ENCODE peak calls at places on chromosomes 16 and 17, in seven cellular contexts. M is HFF-Myc, C is tibial nerve, W is astrocyte of the cerebellum, G is kidney, E is A549, V is psoas muscle. J is an unnamed sample.

GRCh38 chr17:44627513-44627912 is 28.8 kb upstream of the MEIOC start:
- DNase-seq in M (no peak), C (no peak), W (no peak), G (no peak), E (no peak), V (no peak), J (no peak)

GRCh38 chr16:22664561-22664997 is 149.4 kb upstream of the HS3ST2 start:
- DNase-seq in M (no peak), C (no peak), W (no peak), G (no peak), E (no peak), V (no peak), J (no peak)

GRCh38 chr17:80790981-80791742 is 200.5 kb upstream of the CHMP6 start:
- DNase-seq in M (no peak), C (no peak), W (no peak), G (no peak), E (no peak), V (no peak), J (no peak)

GRCh38 chr17:28513476-28513875 is 7.3 kb downstream of the FOXN1 start:
- DNase-seq in M (no peak), C (no peak), W (no peak), G (no peak), E (no peak), V (no peak), J (no peak)

GRCh38 chr16:73505178-73505968 is 457.4 kb upstream of the ZFHX3 start:
- DNase-seq in M (no peak), C (no peak), W (no peak), G (no peak), E (no peak), V (no peak), J (no peak)

GRCh38 chr16:27455700-27456099 is 53.7 kb downstream of the IL21R start:
- DNase-seq in M (no peak), C (no peak), W (no peak), G (peak; percentile 48), E (no peak), V (no peak), J (no peak)

GRCh38 chr16:29883987-29884386 is 15.4 kb downstream of the SEZ6L2 start:
- DNase-seq in M (no peak), C (no peak), W (no peak), G (no peak), E (no peak), V (no peak), J (no peak)

GRCh38 chr17:14522795-14523387 is 222.0 kb downstream of the HS3ST3B1 start:
- DNase-seq in M (no peak), C (no peak), W (no peak), G (no peak), E (no peak), V (no peak), J (no peak)

GRCh38 chr17:61057257-61057656 is 342.4 kb upstream of the TBX2 start:
- DNase-seq in M (no peak), C (no peak), W (no peak), G (no peak), E (no peak), V (no peak), J (no peak)

GRCh38 chr17:29178750-29179231 is 1.4 kb downstream of the MYO18A start:
- DNase-seq in M (no peak), C (no peak), W (no peak), G (no peak), E (peak; percentile 29), V (no peak), J (peak; percentile 43)

GRCh38 chr16:81035975-81036750 is 521 bp downstream of the ATMIN start:
- DNase-seq in M (no peak), C (no peak), W (no peak), G (peak; percentile 84), E (peak; percentile 23), V (peak; percentile 34), J (peak; percentile 69)

GRCh38 chr16:67857547-67858233 is 10.2 kb upstream of the CENPT start:
- DNase-seq in M (peak; percentile 61), C (peak; percentile 70), W (peak; percentile 65), G (peak; percentile 80), E (peak; percentile 95), V (peak; percentile 83), J (no peak)

GRCh38 chr17:40124279-40125141 is 2.7 kb downstream of the MSL1 start:
- DNase-seq in M (no peak), C (peak; percentile 23), W (no peak), G (no peak), E (peak; percentile 23), V (no peak), J (no peak)

GRCh38 chr17:13273744-13274295 is 256.0 kb upstream of the ELAC2 start:
- DNase-seq in M (no peak), C (no peak), W (no peak), G (no peak), E (no peak), V (no peak), J (no peak)

GRCh38 chr16:58011652-58012051 is 10.4 kb downstream of the USB1 start:
- DNase-seq in M (no peak), C (no peak), W (peak; percentile 39), G (no peak), E (no peak), V (no peak), J (no peak)

GRCh38 chr17:45783593-45784292 is 377 bp upstream of the CRHR1 start:
- DNase-seq in M (no peak), C (no peak), W (no peak), G (no peak), E (no peak), V (peak; percentile 41), J (peak; percentile 44)

GRCh38 chr17:45784583-45785372 is 658 bp downstream of the CRHR1 start:
- DNase-seq in M (no peak), C (no peak), W (no peak), G (no peak), E (no peak), V (peak; percentile 26), J (peak; percentile 78)

GRCh38 chr17:45780921-45781320 is 3.2 kb upstream of the CRHR1 start:
- DNase-seq in M (no peak), C (no peak), W (no peak), G (no peak), E (no peak), V (no peak), J (no peak)

GRCh38 chr17:45784293-45784582 is at the start of gene CRHR1:
- DNase-seq in M (no peak), C (no peak), W (no peak), G (no peak), E (no peak), V (no peak), J (no peak)

GRCh38 chr17:45782889-45783592 is 1.1 kb upstream of the CRHR1 start:
- DNase-seq in M (no peak), C (no peak), W (no peak), G (no peak), E (peak; percentile 58), V (peak; percentile 35), J (peak; percentile 50)
- TF ChIP-seq CTCF in M (peak; percentile 51), C (peak; percentile 7), W (peak; percentile 40), G (peak; percentile 12), E (peak; percentile 79), V (peak; percentile 45), J (no peak)

GRCh38 chr17:63497708-63498483 is 21.0 kb downstream of the ACE start:
- DNase-seq in M (no peak), C (no peak), W (no peak), G (no peak), E (peak; percentile 45), V (no peak), J (no peak)
- TF ChIP-seq CTCF in M (no peak), C (no peak), W (peak; percentile 22), G (peak; percentile 16), E (peak; percentile 16), V (no peak), J (no peak)

DNA sequence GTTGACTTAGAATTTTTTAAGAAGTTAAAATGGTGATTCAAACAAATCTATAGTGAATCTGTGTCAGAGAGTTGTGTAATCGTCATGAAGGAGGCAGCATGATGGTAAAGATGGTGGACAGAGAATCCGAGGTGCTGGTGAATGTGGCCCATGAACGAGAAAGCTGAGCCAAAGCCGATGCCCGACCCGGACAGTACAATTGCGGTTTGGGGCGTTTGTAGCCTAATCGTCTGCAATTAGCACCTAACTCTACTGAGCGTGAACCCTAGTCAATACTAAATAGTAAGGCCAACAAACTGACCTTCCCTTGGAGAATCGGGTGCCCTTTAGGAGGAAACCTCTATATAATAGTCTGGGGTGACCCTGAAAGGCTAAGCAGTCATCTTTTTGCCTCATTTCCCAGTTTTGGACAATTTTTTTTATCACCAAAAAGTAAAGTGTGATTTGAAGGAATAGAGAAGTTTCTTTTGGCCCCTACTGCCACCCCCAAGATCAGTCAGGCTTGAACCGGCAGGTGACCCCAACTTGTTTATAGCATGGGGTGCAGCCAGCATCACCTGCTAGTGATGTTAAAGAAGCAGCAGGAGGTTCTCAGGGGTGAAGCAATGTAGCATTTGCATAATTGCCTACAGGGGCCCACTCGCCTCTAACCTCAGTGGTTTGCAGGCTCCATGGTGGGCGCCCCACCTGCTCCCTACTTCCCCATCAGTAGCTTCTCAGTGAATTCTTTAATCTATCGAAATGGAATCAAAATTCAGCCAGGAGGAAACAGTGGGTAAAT is 11.3 kb downstream of the IRF8 start:
- DNase-seq in M (no peak), C (no peak), W (no peak), G (peak; percentile 39), E (no peak), V (no peak), J (no peak)
- TF ChIP-seq CTCF in M (no peak), C (no peak), W (no peak), G (no peak), E (no peak), V (no peak), J (no peak)

DNA sequence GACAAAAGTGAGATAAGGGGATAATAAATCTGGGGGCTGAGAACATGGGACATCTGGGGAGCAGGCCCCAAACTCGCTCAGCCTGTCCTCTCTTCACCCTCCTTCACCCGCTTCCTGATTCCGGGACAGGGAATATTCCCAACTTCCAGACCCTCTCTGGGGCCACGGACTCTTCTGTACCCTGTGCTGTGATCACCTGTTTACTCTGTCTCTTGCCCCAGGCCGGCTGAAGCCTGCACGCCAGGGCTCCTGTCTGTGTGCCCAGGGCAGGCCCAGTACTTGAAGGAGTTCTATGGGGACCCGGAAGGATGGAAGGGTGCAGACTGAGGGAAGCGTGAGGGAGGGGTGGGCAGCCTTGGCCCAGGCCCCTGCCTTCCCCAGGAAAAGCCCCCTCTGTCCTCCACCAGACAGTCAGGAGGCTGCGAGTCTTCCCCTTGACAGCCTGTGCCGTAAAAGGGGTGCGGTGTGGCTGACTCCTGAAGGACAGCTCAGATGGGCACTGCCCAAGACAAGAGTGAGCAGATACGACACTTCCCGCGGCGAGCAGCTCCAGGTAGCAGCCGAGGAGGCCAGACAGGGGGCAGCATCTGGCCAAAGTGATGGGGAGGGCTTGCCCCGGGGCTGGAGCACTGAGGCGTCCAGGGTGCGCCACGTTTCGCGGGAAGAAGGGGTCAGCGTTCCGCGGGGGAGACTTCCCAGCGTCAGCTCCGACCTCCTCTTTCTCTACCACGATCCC is 1.0 kb upstream of the CCNF start:
- DNase-seq in M (no peak), C (peak; percentile 25), W (no peak), G (peak; percentile 83), E (peak; percentile 44), V (no peak), J (peak; percentile 61)
- TF ChIP-seq CTCF in M (no peak), C (no peak), W (peak; percentile 22), G (peak; percentile 13), E (no peak), V (no peak), J (no peak)

GRCh38 chr16:1278456-1278855 is 22.6 kb downstream of the TPSD1 start:
- DNase-seq in M (no peak), C (no peak), W (no peak), G (no peak), E (no peak), V (no peak), J (no peak)
- TF ChIP-seq CTCF in M (no peak), C (no peak), W (no peak), G (no peak), E (no peak), V (no peak), J (no peak)

J was measured in GM20000.